ENCODE peak calls at places on chromosomes 1 and 21, in ten cellular contexts. L, E, K, U, Q, M, G, P, V and W are unnamed samples.

GRCh38 chr1:60972841-60973364 is 109.5 kb upstream of the NFIA start:
- DNase-seq in L (no peak), E (no peak), K (no peak), U (no peak), Q (peak; percentile 58), M (no peak), G (no peak), P (no peak), V (peak; percentile 88), W (peak; percentile 79)

GRCh38 chr1:17192394-17193221 is 12.3 kb upstream of the PADI1 start:
- DNase-seq in L (peak; percentile 1), E (no peak), K (no peak), U (no peak), Q (no peak), M (no peak), G (no peak), P (no peak), V (no peak), W (peak; percentile 72)

GRCh38 chr1:65980241-65980640 is 187.5 kb downstream of the PDE4B start:
- DNase-seq in L (no peak), E (no peak), K (no peak), U (no peak), Q (no peak), M (no peak), G (no peak), P (no peak), V (no peak), W (no peak)

GRCh38 chr1:213154056-213154677 is 103.1 kb downstream of the RPS6KC1 start:
- DNase-seq in L (no peak), E (no peak), K (no peak), U (no peak), Q (no peak), M (no peak), G (no peak), P (no peak), V (no peak), W (no peak)

GRCh38 chr21:41802684-41803083 is 35.8 kb upstream of the RIPK4 start:
- DNase-seq in L (no peak), E (no peak), K (no peak), U (no peak), Q (peak; percentile 21), M (no peak), G (no peak), P (no peak), V (no peak), W (no peak)

GRCh38 chr1:215793210-215793609 is 226.1 kb downstream of the KCTD3 start:
- DNase-seq in L (no peak), E (peak; percentile 6), K (no peak), U (no peak), Q (peak; percentile 68), M (no peak), G (no peak), P (no peak), V (peak; percentile 94), W (peak; percentile 22)

GRCh38 chr1:109644670-109645069 is 11.2 kb upstream of the GSTM4 start:
- DNase-seq in L (no peak), E (no peak), K (no peak), U (no peak), Q (no peak), M (no peak), G (no peak), P (no peak), V (no peak), W (no peak)

GRCh38 chr1:167312871-167313270 is 92.2 kb downstream of the POU2F1 start:
- DNase-seq in L (peak; percentile 10), E (no peak), K (no peak), U (no peak), Q (no peak), M (no peak), G (no peak), P (no peak), V (no peak), W (no peak)

GRCh38 chr1:211393203-211393602 is 66.6 kb downstream of the TRAF5 start:
- DNase-seq in L (no peak), E (no peak), K (no peak), U (no peak), Q (no peak), M (no peak), G (no peak), P (no peak), V (no peak), W (no peak)

GRCh38 chr1:33195560-33195959 is 13.7 kb upstream of the TRIM62 start:
- DNase-seq in L (no peak), E (no peak), K (no peak), U (no peak), Q (no peak), M (no peak), G (no peak), P (no peak), V (no peak), W (no peak)

GRCh38 chr1:208977861-208978260 is 605.7 kb upstream of the CAMK1G start:
- DNase-seq in L (no peak), E (no peak), K (no peak), U (no peak), Q (no peak), M (no peak), G (no peak), P (no peak), V (peak; percentile 1), W (no peak)

GRCh38 chr1:30670195-30671060 is 53.0 kb downstream of the MATN1 start:
- DNase-seq in L (no peak), E (no peak), K (no peak), U (no peak), Q (peak; percentile 16), M (no peak), G (no peak), P (no peak), V (peak; percentile 85), W (no peak)

GRCh38 chr1:187476671-187477070 is 647.9 kb downstream of the PLA2G4A start:
- DNase-seq in L (no peak), E (no peak), K (no peak), U (no peak), Q (peak; percentile 51), M (no peak), G (peak; percentile 23), P (no peak), V (no peak), W (peak; percentile 2)

GRCh38 chr1:9589719-9590157 is 1.0 kb downstream of the TMEM201 start:
- DNase-seq in L (peak; percentile 18), E (peak; percentile 15), K (no peak), U (no peak), Q (no peak), M (peak; percentile 3), G (no peak), P (no peak), V (peak; percentile 8), W (peak; percentile 14)

GRCh38 chr1:189524501-189524900 is 953.2 kb downstream of the BRINP3 start:
- DNase-seq in L (no peak), E (no peak), K (no peak), U (no peak), Q (no peak), M (no peak), G (no peak), P (no peak), V (no peak), W (no peak)

GRCh38 chr1:234545512-234546386 is 64.2 kb downstream of the IRF2BP2 start:
- DNase-seq in L (no peak), E (no peak), K (no peak), U (no peak), Q (no peak), M (no peak), G (no peak), P (no peak), V (no peak), W (no peak)

GRCh38 chr1:22137006-22137720 is 5.7 kb downstream of the WNT4 start:
- DNase-seq in L (no peak), E (no peak), K (no peak), U (no peak), Q (no peak), M (peak; percentile 60), G (no peak), P (no peak), V (no peak), W (no peak)

GRCh38 chr1:153921803-153922075 is 1.0 kb downstream of the GATAD2B start:
- DNase-seq in L (peak; percentile 26), E (no peak), K (no peak), U (no peak), Q (no peak), M (no peak), G (peak; percentile 19), P (peak; percentile 3), V (no peak), W (peak; percentile 22)

GRCh38 chr21:28943631-28944030 is 49.0 kb downstream of the LTN1 start:
- DNase-seq in L (no peak), E (no peak), K (no peak), U (no peak), Q (no peak), M (no peak), G (no peak), P (no peak), V (no peak), W (no peak)

GRCh38 chr1:206128192-206128591 is 11.0 kb upstream of the AVPR1B start:
- DNase-seq in L (no peak), E (no peak), K (no peak), U (no peak), Q (no peak), M (no peak), G (no peak), P (no peak), V (peak; percentile 54), W (no peak)

GRCh38 chr1:35369922-35370671 is 101.6 kb downstream of the ZMYM4 start:
- DNase-seq in L (no peak), E (peak; percentile 8), K (no peak), U (peak; percentile 19), Q (no peak), M (no peak), G (no peak), P (no peak), V (peak; percentile 58), W (no peak)

GRCh38 chr1:11539850-11540772 is 61.2 kb downstream of the DISP3 start:
- DNase-seq in L (no peak), E (no peak), K (no peak), U (no peak), Q (no peak), M (peak; percentile 43), G (no peak), P (no peak), V (no peak), W (no peak)

GRCh38 chr1:77958850-77959249 is 20.0 kb downstream of the FUBP1 start:
- DNase-seq in L (no peak), E (no peak), K (no peak), U (no peak), Q (no peak), M (no peak), G (no peak), P (no peak), V (no peak), W (no peak)